ENCODE peak calls at places on chromosomes 6 and 20, in four cellular contexts. U is astrocyte of the cerebellum, B is left ventricle myocardium inferior, F is mucosa of descending colon. C is an unnamed sample.

GRCh38 chr6:78511019-78511418 is 356.3 kb upstream of the IRAK1BP1 start:
- DNase-seq in U (no peak), B (no peak), F (no peak), C (no peak)

GRCh38 chr20:63759377-63759901 is 19.9 kb downstream of the SLC2A4RG start:
- DNase-seq in U (no peak), B (no peak), F (no peak), C (no peak)

GRCh38 chr20:36145877-36146707 is 8.4 kb upstream of the EPB41L1 start:
- DNase-seq in U (no peak), B (peak; percentile 72), F (no peak), C (no peak)

GRCh38 chr20:20699144-20699543 is 13.3 kb downstream of the RALGAPA2 start:
- DNase-seq in U (no peak), B (no peak), F (no peak), C (no peak)

GRCh38 chr6:84921891-84922290 is 157.5 kb upstream of the TBX18 start:
- DNase-seq in U (no peak), B (no peak), F (no peak), C (no peak)

GRCh38 chr6:142380626-142381025 is 78.8 kb downstream of the ADGRG6 start:
- DNase-seq in U (no peak), B (peak; percentile 22), F (no peak), C (no peak)

GRCh38 chr20:50298554-50299324 is 108.1 kb downstream of the CEBPB start:
- DNase-seq in U (no peak), B (no peak), F (no peak), C (no peak)

GRCh38 chr6:81326856-81327561 is 425.5 kb downstream of the TENT5A start:
- DNase-seq in U (no peak), B (no peak), F (no peak), C (peak; percentile 64)

GRCh38 chr6:139872635-139873034 is 498.2 kb upstream of the CITED2 start:
- DNase-seq in U (no peak), B (no peak), F (peak; percentile 71), C (no peak)

GRCh38 chr6:106974337-106974998 is at the start of gene CD24:
- DNase-seq in U (no peak), B (no peak), F (peak; percentile 89), C (no peak)

GRCh38 chr6:41272591-41273175 is 13.8 kb downstream of the TREM1 start:
- DNase-seq in U (no peak), B (no peak), F (no peak), C (no peak)

GRCh38 chr20:34768105-34768504 is 57.3 kb downstream of the NCOA6 start:
- DNase-seq in U (no peak), B (no peak), F (no peak), C (peak; percentile 13)

GRCh38 chr20:51696304-51697118 is 71.7 kb downstream of the ATP9A start:
- DNase-seq in U (no peak), B (no peak), F (no peak), C (no peak)

GRCh38 chr6:151870375-151870774 is 62.9 kb downstream of the ESR1 start:
- DNase-seq in U (no peak), B (no peak), F (no peak), C (no peak)

GRCh38 chr20:37315293-37316110 is 26.0 kb downstream of the MANBAL start:
- DNase-seq in U (peak; percentile 53), B (peak; percentile 86), F (peak; percentile 62), C (no peak)

GRCh38 chr20:49247792-49248191 is 28.6 kb downstream of the DDX27 start:
- DNase-seq in U (no peak), B (no peak), F (no peak), C (no peak)

GRCh38 chr6:110878751-110879539 is 4.4 kb downstream of the AMD1 start:
- DNase-seq in U (no peak), B (no peak), F (no peak), C (no peak)

GRCh38 chr6:25829375-25829774 is 2.5 kb downstream of the SLC17A1 start:
- DNase-seq in U (no peak), B (no peak), F (no peak), C (no peak)
- H3K4me3 ChIP-seq in U (no peak overlapping the region), B (no peak overlapping the region), F (no peak overlapping the region), C (no peak overlapping the region)

GRCh38 chr20:5569021-5569420 is 181.2 kb upstream of the SHLD1 start:
- DNase-seq in U (peak; percentile 26), B (no peak), F (no peak), C (no peak)

GRCh38 chr20:5567644-5568043 is 182.6 kb upstream of the SHLD1 start:
- DNase-seq in U (no peak), B (no peak), F (no peak), C (no peak)

GRCh38 chr20:5570031-5570430 is 180.2 kb upstream of the SHLD1 start:
- DNase-seq in U (no peak), B (no peak), F (no peak), C (no peak)

GRCh38 chr20:5570442-5570841 is 179.8 kb upstream of the SHLD1 start:
- DNase-seq in U (no peak), B (no peak), F (no peak), C (no peak)
- H3K4me3 ChIP-seq in U (no peak overlapping the region), B (no peak overlapping the region), F (no peak overlapping the region), C (no peak overlapping the region)

DNA sequence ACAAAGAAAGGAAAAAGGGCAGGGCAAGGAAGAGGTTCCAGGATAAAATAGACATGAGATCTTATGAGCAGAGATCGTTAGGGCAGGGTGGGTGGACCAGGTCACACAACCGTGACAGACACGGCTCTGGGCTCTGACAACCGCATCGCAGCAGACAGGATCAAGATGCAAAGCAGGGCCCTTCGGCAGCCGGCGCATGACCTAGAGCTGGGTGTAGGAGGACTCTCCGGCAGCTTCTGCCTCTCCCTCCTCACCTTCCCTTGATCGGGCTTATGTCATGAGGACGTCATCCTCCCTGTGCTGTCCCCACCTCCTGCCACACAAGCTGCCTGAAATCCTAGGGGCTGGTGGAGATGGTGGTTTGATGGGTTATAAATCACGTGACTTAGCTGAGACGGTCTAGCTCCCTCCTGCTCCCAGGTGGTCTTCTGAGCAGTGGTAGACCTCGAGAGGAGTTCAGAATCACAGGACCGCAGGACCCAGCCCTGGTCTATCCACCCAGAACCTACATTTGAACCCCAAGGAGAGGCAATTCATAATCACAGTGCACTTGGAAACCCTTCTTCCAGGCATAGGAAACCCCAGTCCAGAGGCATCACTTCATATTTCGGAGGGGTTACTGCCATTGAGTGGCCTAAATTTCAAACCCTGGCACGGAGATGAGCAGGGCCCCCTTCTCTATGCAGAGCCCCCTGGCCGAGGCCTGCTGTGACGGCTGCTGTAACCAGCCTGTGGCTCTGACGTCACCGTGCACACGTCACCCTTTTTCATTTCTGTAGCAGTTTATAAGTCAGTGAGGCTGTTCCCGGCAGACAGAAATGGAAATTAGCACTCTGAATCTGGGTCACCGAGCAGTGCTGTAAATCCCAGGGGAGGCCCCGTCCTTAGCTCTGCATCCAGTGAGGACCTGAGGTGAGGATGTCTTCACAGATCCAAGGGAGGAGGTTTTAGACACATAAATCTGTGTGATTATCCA is 8.7 kb upstream of the CCR6 start:
- DNase-seq in U (no peak), B (no peak), F (peak; percentile 36), C (no peak)
- H3K4me3 ChIP-seq in U (no peak overlapping the region), B (no peak overlapping the region), F (no peak overlapping the region), C (no peak overlapping the region)

GRCh38 chr6:4941782-4942672 is 61.8 kb downstream of the RPP40 start:
- DNase-seq in U (peak; percentile 80), B (no peak), F (no peak), C (peak; percentile 97)
- H3K4me3 ChIP-seq in U (no peak overlapping the region), B (no peak overlapping the region), F (no peak overlapping the region), C (no peak overlapping the region)

DNA sequence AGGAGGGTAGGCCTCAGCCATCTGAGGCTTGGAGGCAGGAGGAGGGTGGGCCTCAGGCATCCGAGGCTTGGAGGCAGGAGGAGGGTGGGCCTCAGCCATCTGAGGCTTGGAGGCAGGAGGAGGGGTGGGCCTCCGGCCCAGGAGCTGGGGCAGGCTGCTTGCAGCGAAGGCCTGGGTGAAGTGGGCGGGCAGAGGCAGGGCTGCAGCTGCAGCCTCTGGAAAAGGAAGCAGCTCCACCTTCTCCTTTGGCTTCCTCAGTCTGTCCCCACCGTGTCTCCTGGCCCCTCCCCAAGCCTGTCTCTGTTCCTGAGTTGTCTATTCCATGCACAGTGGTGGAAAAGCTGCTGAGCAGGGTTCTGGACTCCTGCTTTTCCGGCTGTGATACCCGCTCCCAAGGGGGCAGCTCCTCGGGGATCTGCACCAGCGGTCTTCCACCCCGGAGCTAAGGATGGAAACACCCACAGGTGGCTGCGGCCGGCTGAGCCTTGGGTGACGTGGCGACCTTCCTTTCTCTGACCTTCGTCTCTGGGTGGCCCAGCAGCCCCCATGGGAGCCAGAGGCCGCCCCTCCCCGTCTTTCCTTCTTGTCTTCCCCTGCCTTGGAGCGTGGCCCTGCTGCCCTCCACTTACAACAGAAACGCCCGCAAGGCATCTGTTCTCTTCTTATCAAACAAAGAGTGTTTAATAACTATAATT is 405.9 kb downstream of the TAF4 start:
- DNase-seq in U (no peak), B (no peak), F (no peak), C (no peak)
- H3K4me3 ChIP-seq in U (no peak overlapping the region), B (no peak overlapping the region), F (no peak overlapping the region), C (no peak overlapping the region)

GRCh38 chr6:67886840-67887292 is 748.2 kb upstream of the ADGRB3 start:
- DNase-seq in U (no peak), B (no peak), F (no peak), C (no peak)
- H3K4me3 ChIP-seq in U (no peak overlapping the region), B (no peak overlapping the region), F (no peak overlapping the region), C (no peak overlapping the region)

DNA sequence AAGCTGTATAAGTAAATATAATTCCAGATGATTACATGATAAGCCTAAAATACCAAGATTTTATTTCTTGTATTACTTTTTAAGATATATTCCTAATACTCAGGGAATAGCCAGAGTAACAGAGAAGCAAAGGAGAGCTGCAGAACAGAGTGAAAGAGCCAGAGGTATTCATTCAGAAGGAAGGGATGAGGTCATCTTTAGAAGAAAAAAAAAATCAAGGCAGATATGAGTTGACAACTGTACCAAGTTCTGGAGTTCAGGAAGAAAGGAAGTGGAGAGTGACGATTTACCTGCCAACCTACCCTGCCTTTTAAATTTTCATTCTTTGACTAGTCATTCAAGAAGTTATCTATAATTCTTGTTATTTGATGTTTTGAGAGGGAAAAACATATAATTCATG is 28.8 kb upstream of the NHSL1 start:
- DNase-seq in U (no peak), B (no peak), F (no peak), C (no peak)
- H3K4me3 ChIP-seq in U (no peak overlapping the region), B (no peak overlapping the region), F (no peak overlapping the region), C (no peak overlapping the region)

GRCh38 chr6:28943223-28943556 is 19.4 kb upstream of the TRIM27 start:
- DNase-seq in U (no peak), B (no peak), F (no peak), C (no peak)
- H3K4me3 ChIP-seq in U (peak overlapping the region; percentile 54), B (peak overlapping the region; percentile 74), F (no peak overlapping the region), C (peak overlapping the region; percentile 64)

GRCh38 chr6:10531513-10531912 is 10.4 kb downstream of the GCNT2 start:
- DNase-seq in U (no peak), B (no peak), F (no peak), C (no peak)

GRCh38 chr6:10534418-10534760 is 13.2 kb downstream of the GCNT2 start:
- DNase-seq in U (no peak), B (no peak), F (no peak), C (no peak)

GRCh38 chr6:10529231-10529801 is 8.2 kb downstream of the GCNT2 start:
- DNase-seq in U (no peak), B (no peak), F (no peak), C (no peak)

GRCh38 chr6:10532392-10532791 is 11.2 kb downstream of the GCNT2 start:
- DNase-seq in U (no peak), B (no peak), F (no peak), C (no peak)

GRCh38 chr6:10531942-10532341 is 10.8 kb downstream of the GCNT2 start:
- DNase-seq in U (no peak), B (no peak), F (no peak), C (no peak)
- H3K4me3 ChIP-seq in U (no peak overlapping the region), B (peak overlapping the region; percentile 55), F (no peak overlapping the region), C (no peak overlapping the region)